ENCODE peak calls at places on chromosomes 7 and 10, in eight cellular contexts. A, J, M, W, U, T, Z and F are unnamed samples.

GRCh38 chr7:434891-435486 is 84.7 kb downstream of the PDGFA start:
- DNase-seq in J (no peak), W (no peak), T (no peak), Z (no peak), A (peak; percentile 70), U (peak; percentile 50), M (no peak), F (peak; percentile 29)

GRCh38 chr10:68385740-68386139 is 21.3 kb downstream of the RUFY2 start:
- DNase-seq in A (no peak), U (no peak), Z (no peak), T (no peak), J (no peak), W (no peak), M (no peak), F (no peak)

GRCh38 chr7:143181349-143181748 is 1.9 kb upstream of the TAS2R39 start:
- DNase-seq in J (no peak), W (no peak), U (no peak), T (no peak), A (no peak), Z (no peak), M (no peak), F (no peak)

GRCh38 chr7:30057741-30058140 is 29.5 kb downstream of the PLEKHA8 start:
- DNase-seq in M (no peak), W (no peak), U (no peak), T (peak; percentile 24), A (no peak), Z (no peak), J (no peak), F (no peak)

GRCh38 chr7:80876894-80877414 is 41.9 kb downstream of the SEMA3C start:
- DNase-seq in W (no peak), A (no peak), Z (no peak), T (peak; percentile 56), U (peak; percentile 35), J (no peak), M (no peak), F (no peak)

GRCh38 chr10:105148921-105149320 is 507.8 kb downstream of the SORCS3 start:
- DNase-seq in Z (no peak), W (no peak), U (no peak), J (no peak), A (no peak), T (no peak), M (no peak), F (no peak)

GRCh38 chr7:75642810-75643486 is 95.8 kb downstream of the HIP1 start:
- DNase-seq in U (peak; percentile 61), W (peak; percentile 72), M (no peak), J (no peak), T (peak; percentile 66), A (peak; percentile 85), Z (peak; percentile 63), F (peak; percentile 33)

GRCh38 chr7:127396184-127396583 is 3.7 kb upstream of the ZNF800 start:
- DNase-seq in M (no peak), A (peak; percentile 9), J (no peak), T (no peak), W (peak; percentile 48), U (no peak), Z (no peak), F (no peak)

GRCh38 chr7:111255576-111255975 is 164.6 kb downstream of the LRRN3 start:
- DNase-seq in M (no peak), J (no peak), T (no peak), Z (no peak), W (no peak), U (no peak), A (no peak), F (no peak)

GRCh38 chr7:151897201-151897711 is 20.3 kb upstream of the PRKAG2 start:
- DNase-seq in J (no peak), U (peak; percentile 42), A (peak; percentile 66), Z (no peak), W (no peak), M (no peak), T (no peak), F (peak; percentile 26)

GRCh38 chr7:130430841-130431713 is 9.7 kb downstream of the CEP41 start:
- DNase-seq in J (no peak), Z (no peak), A (no peak), U (no peak), W (no peak), T (peak; percentile 86), M (peak; percentile 26), F (no peak)

GRCh38 chr10:132223156-132223590 is 36.4 kb downstream of the DPYSL4 start:
- DNase-seq in J (peak; percentile 81), T (peak; percentile 71), M (peak; percentile 78), W (peak; percentile 78), U (peak; percentile 70), Z (peak; percentile 61), A (peak; percentile 91), F (peak; percentile 84)

GRCh38 chr7:139016931-139017511 is 18.8 kb downstream of the ZC3HAV1L start:
- DNase-seq in W (peak; percentile 45), T (peak; percentile 75), M (peak; percentile 36), U (peak; percentile 66), Z (peak; percentile 49), A (peak; percentile 79), J (peak; percentile 45), F (peak; percentile 14)

GRCh38 chr7:20624666-20625385 is 9.4 kb downstream of the ABCB5 start:
- DNase-seq in W (no peak), T (no peak), J (no peak), U (peak; percentile 1), Z (no peak), M (no peak), A (no peak), F (no peak)

GRCh38 chr7:105853931-105854419 is 22.4 kb downstream of the ATXN7L1 start:
- DNase-seq in Z (no peak), T (peak; percentile 23), U (no peak), M (no peak), J (no peak), A (peak; percentile 45), W (no peak), F (no peak)

GRCh38 chr10:100731603-100732596 is 13.5 kb upstream of the PAX2 start:
- DNase-seq in A (no peak), T (no peak), M (no peak), Z (no peak), J (no peak), W (no peak), U (no peak), F (no peak)

GRCh38 chr10:14975672-14976273 is 16.6 kb downstream of the MEIG1 start:
- DNase-seq in A (no peak), T (no peak), Z (no peak), U (no peak), J (no peak), W (no peak), M (no peak), F (no peak)

GRCh38 chr7:93044147-93044810 is 73.5 kb downstream of the SAMD9 start:
- DNase-seq in Z (no peak), A (peak; percentile 77), T (peak; percentile 74), M (no peak), J (no peak), U (no peak), W (no peak), F (no peak)

GRCh38 chr7:84637568-84638338 is 443.2 kb upstream of the SEMA3A start:
- DNase-seq in U (no peak), A (peak; percentile 20), T (peak; percentile 90), Z (no peak), J (no peak), W (no peak), M (no peak), F (no peak)

GRCh38 chr7:140417456-140418155 is 13.7 kb downstream of the RAB19 start:
- DNase-seq in W (no peak), Z (no peak), U (no peak), A (no peak), T (no peak), M (no peak), J (no peak), F (no peak)

GRCh38 chr7:6479067-6479466 is 31.3 kb upstream of the DAGLB start:
- DNase-seq in A (no peak), T (no peak), J (no peak), W (no peak), Z (no peak), M (no peak), U (no peak), F (no peak)
- H3K4me1 ChIP-seq in A (no peaks in the 10 kb centered on the region), T (peaks cover 19% of the 10 kb centered on the region), J (peaks cover 16% of the 10 kb centered on the region), W (peaks cover 20% of the 10 kb centered on the region), Z (peaks cover 18% of the 10 kb centered on the region), M (peaks cover 87% of the 10 kb centered on the region), U (peaks cover 6% of the 10 kb centered on the region), F (peaks cover 34% of the 10 kb centered on the region)

GRCh38 chr10:91591792-91592165 is 41.1 kb downstream of the PPP1R3C start:
- DNase-seq in U (no peak), J (no peak), T (no peak), Z (no peak), W (no peak), A (no peak), M (no peak), F (no peak)

GRCh38 chr10:91589656-91590035 is 43.2 kb downstream of the PPP1R3C start:
- DNase-seq in W (no peak), J (no peak), U (no peak), Z (no peak), T (no peak), M (no peak), A (no peak), F (no peak)

GRCh38 chr10:91592282-91593020 is 40.4 kb downstream of the PPP1R3C start:
- DNase-seq in J (no peak), T (no peak), M (no peak), W (no peak), Z (no peak), A (no peak), U (peak; percentile 31), F (no peak)

GRCh38 chr10:91590142-91590903 is 42.5 kb downstream of the PPP1R3C start:
- DNase-seq in Z (no peak), U (no peak), J (peak; percentile 79), M (peak; percentile 48), A (no peak), W (no peak), T (peak; percentile 92), F (peak; percentile 66)

GRCh38 chr10:91590904-91591791 is 41.7 kb downstream of the PPP1R3C start:
- DNase-seq in U (peak; percentile 86), M (peak; percentile 59), J (peak; percentile 54), T (peak; percentile 93), A (no peak), W (no peak), Z (no peak), F (peak; percentile 71)
- H3K4me3 ChIP-seq in U (no peak overlapping the region), M (peak overlapping the region; percentile 15), J (no peak overlapping the region), T (no peak overlapping the region), A (no peak overlapping the region), W (no peak overlapping the region), Z (no peak overlapping the region), F (no peak overlapping the region)

DNA sequence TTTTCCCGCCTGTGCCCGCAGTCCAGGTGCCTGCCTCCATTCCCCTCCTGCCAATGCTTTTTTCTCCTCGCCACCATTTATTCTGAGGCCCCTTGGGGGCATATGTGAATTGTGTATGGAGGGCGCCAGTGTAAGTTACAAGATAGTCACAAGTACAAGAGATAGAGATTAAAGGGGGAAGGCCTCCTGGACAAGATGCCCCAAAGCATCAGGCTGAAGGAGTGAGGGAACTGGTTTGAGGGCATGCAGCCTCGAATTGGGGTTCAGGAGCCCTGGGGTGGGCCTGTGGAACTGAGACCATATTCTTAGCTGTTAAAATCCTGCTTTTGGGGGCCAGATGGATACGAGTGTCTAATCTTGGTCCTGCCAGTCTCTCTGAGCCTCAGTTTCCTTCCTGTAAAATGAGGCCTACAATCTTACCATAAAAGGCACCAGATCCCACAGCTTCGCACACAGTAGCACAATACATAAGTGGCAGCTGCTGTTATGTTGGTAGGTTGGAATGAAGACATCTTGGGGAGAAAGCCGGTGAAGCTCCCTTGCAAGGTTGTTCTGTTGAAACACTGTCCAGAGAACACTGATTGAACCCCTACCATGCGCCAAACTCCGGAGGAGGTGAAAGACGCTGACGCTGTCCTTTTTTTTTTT is 545 bp upstream of the COMTD1 start:
- DNase-seq in U (no peak), J (no peak), W (no peak), T (no peak), A (no peak), M (no peak), Z (no peak), F (no peak)
- H3K27ac ChIP-seq in U (peak overlapping the region; percentile 50), J (no peak overlapping the region), W (no peak overlapping the region), T (no peak overlapping the region), A (no peak overlapping the region), M (peak overlapping the region; percentile 94), Z (peak overlapping the region; percentile 53), F (peak overlapping the region; percentile 95)

GRCh38 chr7:5690931-5691461 is 90.5 kb downstream of the RNF216 start:
- DNase-seq in W (no peak), Z (no peak), A (no peak), M (peak; percentile 68), T (no peak), U (no peak), J (no peak), F (no peak)
- H3K4me1 ChIP-seq in W (peaks cover 29% of the 10 kb centered on the region), Z (peaks cover 83% of the 10 kb centered on the region), A (peaks cover 8% of the 10 kb centered on the region), M (peaks cover 76% of the 10 kb centered on the region), T (peaks cover 49% of the 10 kb centered on the region), U (peaks cover 8% of the 10 kb centered on the region), J (peaks cover 45% of the 10 kb centered on the region), F (peaks cover 29% of the 10 kb centered on the region)